ENCODE peak calls at places on chromosomes 2 and 18, in four cellular contexts. One of them, this sample, is unnamed. For H3K9me3 and H3K36me3, the result is how much of the 10 kb centered on the place peaks cover.

GRCh38 chr2:111691164-111691895 is 192.7 kb downstream of the ANAPC1 start:
- DNase-seq in neural progenitor cell: no peak
- DNase-seq in aorta: no peak
- DNase-seq in naive thymus-derived CD4-positive, alpha-beta T cell: no peak
- DNase-seq in this sample: no peak

GRCh38 chr2:100222844-100223243 is 80.5 kb upstream of the AFF3 start:
- DNase-seq in neural progenitor cell: no peak
- DNase-seq in aorta: no peak
- DNase-seq in naive thymus-derived CD4-positive, alpha-beta T cell: no peak
- DNase-seq in this sample: no peak

GRCh38 chr2:132276571-132276981 is 114.8 kb upstream of the ANKRD30BL start:
- DNase-seq in neural progenitor cell: no peak
- DNase-seq in aorta: no peak
- DNase-seq in naive thymus-derived CD4-positive, alpha-beta T cell: no peak
- DNase-seq in this sample: no peak

GRCh38 chr2:140643761-140644187 is 1487.0 kb downstream of the LRP1B start:
- DNase-seq in neural progenitor cell: no peak
- DNase-seq in aorta: no peak
- DNase-seq in naive thymus-derived CD4-positive, alpha-beta T cell: no peak
- DNase-seq in this sample: no peak

GRCh38 chr2:47357475-47357874 is 45.5 kb upstream of the MSH2 start:
- DNase-seq in neural progenitor cell: no peak
- DNase-seq in aorta: no peak
- DNase-seq in naive thymus-derived CD4-positive, alpha-beta T cell: no peak
- DNase-seq in this sample: no peak

GRCh38 chr2:69141081-69141480 is 128.1 kb downstream of the ANTXR1 start:
- DNase-seq in neural progenitor cell: no peak
- DNase-seq in aorta: peak
- DNase-seq in naive thymus-derived CD4-positive, alpha-beta T cell: no peak
- DNase-seq in this sample: no peak

GRCh38 chr2:237490009-237490804 is 3.2 kb downstream of the MLPH start:
- DNase-seq in neural progenitor cell: no peak
- DNase-seq in aorta: no peak
- DNase-seq in naive thymus-derived CD4-positive, alpha-beta T cell: no peak
- DNase-seq in this sample: no peak

GRCh38 chr18:46104128-46104911 is at the start of gene HAUS1:
- DNase-seq in neural progenitor cell: peak
- DNase-seq in aorta: peak
- DNase-seq in naive thymus-derived CD4-positive, alpha-beta T cell: peak
- DNase-seq in this sample: peak

GRCh38 chr2:156947261-156947660 is 310.2 kb upstream of the GALNT5 start:
- DNase-seq in neural progenitor cell: no peak
- DNase-seq in aorta: no peak
- DNase-seq in naive thymus-derived CD4-positive, alpha-beta T cell: no peak
- DNase-seq in this sample: no peak

GRCh38 chr2:117957616-117958015 is 56.3 kb downstream of the CCDC93 start:
- DNase-seq in neural progenitor cell: no peak
- DNase-seq in aorta: no peak
- DNase-seq in naive thymus-derived CD4-positive, alpha-beta T cell: no peak
- DNase-seq in this sample: no peak

GRCh38 chr2:85584354-85584856 is at the start of gene VAMP5:
- DNase-seq in neural progenitor cell: peak
- DNase-seq in aorta: peak
- DNase-seq in naive thymus-derived CD4-positive, alpha-beta T cell: no peak
- DNase-seq in this sample: peak

GRCh38 chr2:105873721-105874120 is 129.0 kb downstream of the NCK2 start:
- DNase-seq in neural progenitor cell: peak
- DNase-seq in aorta: no peak
- DNase-seq in naive thymus-derived CD4-positive, alpha-beta T cell: no peak
- DNase-seq in this sample: no peak

GRCh38 chr2:196607073-196607472 is 32.4 kb upstream of the CCDC150 start:
- DNase-seq in neural progenitor cell: no peak
- DNase-seq in aorta: no peak
- DNase-seq in naive thymus-derived CD4-positive, alpha-beta T cell: no peak
- DNase-seq in this sample: no peak

GRCh38 chr2:70367722-70368323 is 66.0 kb upstream of the FAM136A start:
- DNase-seq in neural progenitor cell: peak
- DNase-seq in aorta: no peak
- DNase-seq in naive thymus-derived CD4-positive, alpha-beta T cell: no peak
- DNase-seq in this sample: no peak

GRCh38 chr2:63268946-63269345 is 218.3 kb downstream of the OTX1 start:
- DNase-seq in neural progenitor cell: no peak
- DNase-seq in aorta: no peak
- DNase-seq in naive thymus-derived CD4-positive, alpha-beta T cell: no peak
- DNase-seq in this sample: no peak

GRCh38 chr18:48931680-48932461 is 18.9 kb downstream of the SMAD7 start:
- DNase-seq in neural progenitor cell: no peak
- DNase-seq in aorta: no peak
- DNase-seq in naive thymus-derived CD4-positive, alpha-beta T cell: no peak
- DNase-seq in this sample: no peak

GRCh38 chr18:45249306-45249705 is 366.0 kb upstream of the SLC14A2 start:
- DNase-seq in neural progenitor cell: no peak
- DNase-seq in aorta: no peak
- DNase-seq in naive thymus-derived CD4-positive, alpha-beta T cell: no peak
- DNase-seq in this sample: no peak

GRCh38 chr2:106294182-106294581 is 100.1 kb upstream of the UXS1 start:
- DNase-seq in neural progenitor cell: no peak
- DNase-seq in aorta: no peak
- DNase-seq in naive thymus-derived CD4-positive, alpha-beta T cell: no peak
- DNase-seq in this sample: no peak

GRCh38 chr18:49139726-49140125 is 189.0 kb upstream of the SMAD7 start:
- DNase-seq in neural progenitor cell: peak
- DNase-seq in aorta: no peak
- DNase-seq in naive thymus-derived CD4-positive, alpha-beta T cell: no peak
- DNase-seq in this sample: no peak

GRCh38 chr2:103119352-103119751 is 357.5 kb downstream of the TMEM182 start:
- DNase-seq in neural progenitor cell: no peak
- DNase-seq in aorta: no peak
- DNase-seq in naive thymus-derived CD4-positive, alpha-beta T cell: no peak
- DNase-seq in this sample: no peak

GRCh38 chr2:98459776-98460175 is 15.1 kb downstream of the INPP4A start:
- DNase-seq in neural progenitor cell: no peak
- DNase-seq in aorta: no peak
- DNase-seq in naive thymus-derived CD4-positive, alpha-beta T cell: peak
- DNase-seq in this sample: no peak

GRCh38 chr2:127134235-127134634 is 27.3 kb upstream of the BIN1 start:
- DNase-seq in neural progenitor cell: no peak
- DNase-seq in aorta: no peak
- DNase-seq in naive thymus-derived CD4-positive, alpha-beta T cell: no peak
- DNase-seq in this sample: no peak

GRCh38 chr2:89845532-89845931 is 1154.1 kb downstream of the RPIA start:
- DNase-seq in neural progenitor cell: no peak
- DNase-seq in aorta: no peak
- DNase-seq in naive thymus-derived CD4-positive, alpha-beta T cell: no peak
- DNase-seq in this sample: no peak
- H3K9me3 ChIP-seq in neural progenitor cell: half or more
- H3K9me3 ChIP-seq in aorta: under half
- H3K9me3 ChIP-seq in naive thymus-derived CD4-positive, alpha-beta T cell: under half
- H3K9me3 ChIP-seq in this sample: under half

DNA sequence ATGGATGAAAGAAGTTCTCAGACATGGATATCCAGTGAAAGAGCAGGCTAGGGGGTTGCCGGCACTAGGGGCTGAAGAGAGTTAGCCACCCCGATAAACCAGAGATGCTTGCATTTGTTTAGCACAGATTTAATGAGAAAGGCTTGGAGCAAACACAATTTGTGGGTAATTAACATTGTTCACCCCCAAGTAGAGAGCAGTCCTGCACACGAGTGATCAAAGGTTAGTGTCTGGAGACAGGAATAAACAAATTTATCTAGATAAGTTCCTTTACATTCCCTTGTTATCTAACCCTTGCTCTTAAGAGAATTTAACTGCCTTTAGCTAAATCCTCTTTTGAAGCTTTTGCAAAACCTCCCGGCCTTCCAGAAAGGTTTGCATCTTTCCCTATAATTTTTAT is 23.9 kb downstream of the HTR2B start:
- DNase-seq in neural progenitor cell: no peak
- DNase-seq in aorta: no peak
- DNase-seq in naive thymus-derived CD4-positive, alpha-beta T cell: no peak
- DNase-seq in this sample: no peak
- H3K36me3 ChIP-seq in neural progenitor cell: under half
- H3K36me3 ChIP-seq in aorta: under half
- H3K36me3 ChIP-seq in naive thymus-derived CD4-positive, alpha-beta T cell: under half
- H3K36me3 ChIP-seq in this sample: under half

DNA sequence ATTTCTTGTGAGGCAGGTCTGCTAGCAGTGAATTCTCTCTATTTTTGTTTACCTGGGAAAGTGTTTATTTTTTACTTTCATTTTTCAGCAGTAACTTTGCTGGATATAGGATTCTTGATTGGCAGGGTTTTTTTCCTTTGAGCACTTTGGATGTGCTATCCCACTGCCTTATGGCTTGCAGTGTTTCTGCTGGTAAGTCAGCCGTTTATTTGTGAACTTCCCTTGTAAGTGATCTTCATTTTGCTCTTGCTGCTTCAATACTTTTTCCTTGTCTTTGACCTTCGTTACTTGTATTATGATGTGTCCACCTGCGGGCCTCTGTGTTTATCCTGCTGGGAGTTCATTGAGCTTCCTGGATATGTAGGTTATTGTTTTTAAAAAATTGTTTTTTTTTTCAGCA is 54.7 kb downstream of the SLC66A2 start:
- DNase-seq in neural progenitor cell: no peak
- DNase-seq in aorta: no peak
- DNase-seq in naive thymus-derived CD4-positive, alpha-beta T cell: no peak
- DNase-seq in this sample: no peak
- H3K9me3 ChIP-seq in neural progenitor cell: under half
- H3K9me3 ChIP-seq in aorta: under half
- H3K9me3 ChIP-seq in naive thymus-derived CD4-positive, alpha-beta T cell: under half
- H3K9me3 ChIP-seq in this sample: under half

GRCh38 chr2:239056611-239057010 is 208.7 kb downstream of the TWIST2 start:
- DNase-seq in neural progenitor cell: no peak
- DNase-seq in aorta: no peak
- DNase-seq in naive thymus-derived CD4-positive, alpha-beta T cell: no peak
- DNase-seq in this sample: peak

GRCh38 chr2:239052720-239053665 is 205.1 kb downstream of the TWIST2 start:
- DNase-seq in neural progenitor cell: no peak
- DNase-seq in aorta: no peak
- DNase-seq in naive thymus-derived CD4-positive, alpha-beta T cell: no peak
- DNase-seq in this sample: no peak

GRCh38 chr2:239055756-239056493 is 208.0 kb downstream of the TWIST2 start:
- DNase-seq in neural progenitor cell: no peak
- DNase-seq in aorta: no peak
- DNase-seq in naive thymus-derived CD4-positive, alpha-beta T cell: no peak
- DNase-seq in this sample: peak

GRCh38 chr2:239053801-239054503 is 206.1 kb downstream of the TWIST2 start:
- DNase-seq in neural progenitor cell: no peak
- DNase-seq in aorta: no peak
- DNase-seq in naive thymus-derived CD4-positive, alpha-beta T cell: no peak
- DNase-seq in this sample: no peak

GRCh38 chr2:239054921-239055320 is 207.0 kb downstream of the TWIST2 start:
- DNase-seq in neural progenitor cell: no peak
- DNase-seq in aorta: no peak
- DNase-seq in naive thymus-derived CD4-positive, alpha-beta T cell: no peak
- DNase-seq in this sample: no peak
- H3K36me3 ChIP-seq in neural progenitor cell: under half
- H3K36me3 ChIP-seq in aorta: under half
- H3K36me3 ChIP-seq in naive thymus-derived CD4-positive, alpha-beta T cell: half or more
- H3K36me3 ChIP-seq in this sample: under half

DNA sequence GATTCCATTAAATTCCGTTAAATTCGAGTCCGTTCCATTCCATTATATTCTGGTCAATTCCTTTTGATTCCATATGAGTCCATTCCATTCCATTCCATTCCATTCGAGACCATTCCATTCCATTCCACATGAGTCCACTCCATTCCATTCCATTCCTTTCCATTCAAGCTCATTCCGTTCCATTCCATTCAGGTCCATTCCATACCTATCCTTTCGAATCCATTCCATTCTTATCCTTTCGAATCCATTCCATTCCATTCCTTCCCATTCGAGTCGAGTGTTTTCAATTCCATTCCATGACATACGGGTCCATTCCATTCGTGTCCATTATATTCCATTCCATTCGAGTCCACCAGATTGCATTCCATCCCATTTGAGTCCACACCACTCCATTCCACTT is 1127.4 kb downstream of the RPIA start:
- DNase-seq in neural progenitor cell: no peak
- DNase-seq in aorta: no peak
- DNase-seq in naive thymus-derived CD4-positive, alpha-beta T cell: no peak
- DNase-seq in this sample: no peak
- H3K9me3 ChIP-seq in neural progenitor cell: half or more
- H3K9me3 ChIP-seq in aorta: under half
- H3K9me3 ChIP-seq in naive thymus-derived CD4-positive, alpha-beta T cell: under half
- H3K9me3 ChIP-seq in this sample: half or more

DNA sequence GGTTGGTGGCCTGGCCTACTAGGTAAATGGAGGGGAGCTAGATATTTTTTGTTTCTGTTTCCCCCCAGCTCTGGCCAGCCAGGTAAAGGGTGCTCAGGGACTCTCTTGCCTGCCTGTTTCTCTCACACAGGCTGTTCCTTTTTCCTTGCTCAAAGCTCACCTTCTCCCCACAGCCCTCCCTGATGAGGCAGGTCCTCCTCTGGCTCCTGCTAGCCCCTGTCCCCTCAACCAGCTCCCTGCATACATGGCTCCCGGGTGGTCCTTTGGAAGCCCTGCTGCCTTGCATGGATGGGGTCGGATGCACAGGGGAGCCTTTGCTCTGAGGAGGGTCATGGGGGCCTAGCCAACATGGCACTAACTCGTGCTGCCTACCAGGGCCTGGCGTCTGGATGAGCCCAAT is 27.8 kb downstream of the DYSF start:
- DNase-seq in neural progenitor cell: no peak
- DNase-seq in aorta: no peak
- DNase-seq in naive thymus-derived CD4-positive, alpha-beta T cell: no peak
- DNase-seq in this sample: no peak
- H3K36me3 ChIP-seq in neural progenitor cell: under half
- H3K36me3 ChIP-seq in aorta: under half
- H3K36me3 ChIP-seq in naive thymus-derived CD4-positive, alpha-beta T cell: under half
- H3K36me3 ChIP-seq in this sample: half or more

GRCh38 chr2:13135856-13136255 is 419.1 kb downstream of the TRIB2 start:
- DNase-seq in neural progenitor cell: no peak
- DNase-seq in aorta: no peak
- DNase-seq in naive thymus-derived CD4-positive, alpha-beta T cell: no peak
- DNase-seq in this sample: no peak
- H3K9me3 ChIP-seq in neural progenitor cell: under half
- H3K9me3 ChIP-seq in aorta: under half
- H3K9me3 ChIP-seq in naive thymus-derived CD4-positive, alpha-beta T cell: under half
- H3K9me3 ChIP-seq in this sample: under half

This sample was measured in psoas muscle.